ENCODE peak calls at places on chromosomes 1 and 21, in six cellular contexts. C, B, R, X, O and V are unnamed samples.

GRCh38 chr1:118949317-118949716 is 38.8 kb downstream of the TBX15 start:
- DNase-seq in C (no peak), B (no peak), R (no peak), X (no peak), O (no peak), V (no peak)

GRCh38 chr1:53615101-53615500 is 123.9 kb downstream of the GLIS1 start:
- DNase-seq in C (no peak), B (peak; percentile 15), R (no peak), X (no peak), O (no peak), V (no peak)

GRCh38 chr1:175317795-175318194 is 125.2 kb upstream of the KIAA0040 start:
- DNase-seq in C (no peak), B (no peak), R (no peak), X (no peak), O (no peak), V (no peak)

GRCh38 chr1:167472729-167473529 is 45.4 kb downstream of the CD247 start:
- DNase-seq in C (no peak), B (no peak), R (no peak), X (no peak), O (no peak), V (no peak)

GRCh38 chr1:16124377-16125087 is 31.3 kb downstream of the EPHA2 start:
- DNase-seq in C (no peak), B (peak; percentile 21), R (no peak), X (no peak), O (no peak), V (no peak)

GRCh38 chr1:23567996-23568607 is 8.8 kb upstream of the ID3 start:
- DNase-seq in C (no peak), B (peak; percentile 38), R (no peak), X (peak; percentile 68), O (no peak), V (peak; percentile 78)

GRCh38 chr1:170001266-170001665 is 73.2 kb downstream of the KIFAP3 start:
- DNase-seq in C (no peak), B (no peak), R (no peak), X (no peak), O (no peak), V (no peak)

GRCh38 chr1:111990026-111990877 is 784 bp upstream of the KCND3 start:
- DNase-seq in C (no peak), B (peak; percentile 38), R (peak; percentile 10), X (peak; percentile 62), O (no peak), V (peak; percentile 15)

GRCh38 chr1:19392221-19392620 is 80.1 kb downstream of the SLC66A1 start:
- DNase-seq in C (no peak), B (no peak), R (no peak), X (no peak), O (no peak), V (no peak)

GRCh38 chr21:36696640-36697472 is 2.1 kb upstream of the SIM2 start:
- DNase-seq in C (peak; percentile 6), B (peak; percentile 39), R (no peak), X (peak; percentile 56), O (no peak), V (no peak)

GRCh38 chr1:58815680-58816071 is 31.8 kb upstream of the JUN start:
- DNase-seq in C (no peak), B (peak; percentile 47), R (peak; percentile 66), X (no peak), O (peak; percentile 32), V (no peak)

GRCh38 chr1:155989242-155989991 is 11.1 kb upstream of the ARHGEF2 start:
- DNase-seq in C (peak; percentile 61), B (peak; percentile 87), R (peak; percentile 66), X (peak; percentile 91), O (peak; percentile 58), V (no peak)

GRCh38 chr1:4924356-4924755 is 269.9 kb downstream of the AJAP1 start:
- DNase-seq in C (no peak), B (no peak), R (no peak), X (no peak), O (no peak), V (no peak)

GRCh38 chr1:108527135-108527534 is 32.8 kb upstream of the EEIG2 start:
- DNase-seq in C (no peak), B (no peak), R (no peak), X (no peak), O (no peak), V (no peak)

GRCh38 chr1:239361403-239361802 is 25.0 kb upstream of the CHRM3 start:
- DNase-seq in C (peak; percentile 1), B (no peak), R (no peak), X (no peak), O (no peak), V (no peak)

GRCh38 chr1:232579958-232580705 is 49.8 kb downstream of the SIPA1L2 start:
- DNase-seq in C (peak; percentile 37), B (no peak), R (no peak), X (no peak), O (no peak), V (no peak)

GRCh38 chr1:41390573-41390972 is 29.3 kb downstream of the FOXO6 start:
- DNase-seq in C (no peak), B (no peak), R (no peak), X (no peak), O (no peak), V (no peak)

GRCh38 chr1:168348146-168348709 is 67.6 kb downstream of the TBX19 start:
- DNase-seq in C (no peak), B (no peak), R (peak; percentile 25), X (no peak), O (no peak), V (no peak)

GRCh38 chr1:11550664-11551283 is 71.8 kb downstream of the DISP3 start:
- DNase-seq in C (peak; percentile 72), B (peak; percentile 86), R (peak; percentile 68), X (peak; percentile 89), O (peak; percentile 60), V (peak; percentile 95)

GRCh38 chr1:11961230-11961629 is 19.0 kb upstream of the MFN2 start:
- DNase-seq in C (no peak), B (no peak), R (peak; percentile 58), X (no peak), O (no peak), V (no peak)

GRCh38 chr1:25550683-25551310 is 7.4 kb downstream of the LDLRAP1 start:
- DNase-seq in C (peak; percentile 22), B (no peak), R (no peak), X (no peak), O (no peak), V (no peak)

GRCh38 chr1:5681654-5682053 is 310.6 kb downstream of the NPHP4 start:
- DNase-seq in C (no peak), B (no peak), R (no peak), X (no peak), O (no peak), V (no peak)

GRCh38 chr1:99504287-99504686 is 141.6 kb upstream of the PALMD start:
- DNase-seq in C (no peak), B (no peak), R (no peak), X (no peak), O (no peak), V (no peak)

GRCh38 chr1:162549001-162549400 is 12.5 kb upstream of the UAP1 start:
- DNase-seq in C (no peak), B (no peak), R (no peak), X (no peak), O (no peak), V (no peak)

GRCh38 chr1:234647245-234647644 is 37.3 kb upstream of the IRF2BP2 start:
- DNase-seq in C (no peak), B (no peak), R (no peak), X (no peak), O (no peak), V (no peak)

GRCh38 chr1:21933397-21934248 is 3.5 kb downstream of the HSPG2 start:
- DNase-seq in C (no peak), B (peak; percentile 82), R (no peak), X (no peak), O (no peak), V (no peak)
- H2AK5ac ChIP-seq in C (peak overlapping the region; percentile 71), B (no peak overlapping the region), R (peak overlapping the region; percentile 95), X (peak overlapping the region; percentile 30), O (peak overlapping the region; percentile 64), V (peak overlapping the region; percentile 0)

GRCh38 chr1:172144445-172145060 is 275.9 kb upstream of the C1orf105 start:
- DNase-seq in C (peak; percentile 98), B (no peak), R (peak; percentile 99), X (no peak), O (no peak), V (no peak)
- H2AFZ ChIP-seq in C (peak overlapping the region; percentile 79), B (no peak overlapping the region), R (no peak overlapping the region), X (no peak overlapping the region), O (no peak overlapping the region), V (peak overlapping the region; percentile 83)

DNA sequence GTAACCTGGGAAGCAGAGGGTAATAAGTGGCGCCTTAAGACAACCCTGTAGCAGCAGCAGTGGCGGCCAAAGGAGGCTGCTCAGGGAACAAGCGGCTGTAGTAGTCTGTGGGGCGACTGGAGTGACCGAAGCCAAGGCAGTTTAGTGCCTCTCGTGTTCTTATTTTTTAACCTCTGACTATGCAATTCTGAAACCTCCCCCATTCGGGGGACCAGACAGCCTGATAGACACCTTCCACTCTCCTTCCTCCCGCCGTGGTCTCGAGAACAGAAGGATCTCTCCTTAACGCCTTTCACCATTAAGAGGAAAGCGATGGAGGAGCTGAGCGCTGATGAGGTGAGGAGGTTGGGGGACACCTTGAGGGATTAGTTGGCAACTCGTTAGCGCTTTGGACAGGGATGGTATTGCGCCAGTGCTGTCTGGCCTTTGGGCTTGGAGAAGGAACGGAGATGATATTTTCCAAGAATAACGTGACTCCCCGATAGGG is 644 bp downstream of the UBE4B start:
- DNase-seq in C (peak; percentile 25), B (peak; percentile 33), R (peak; percentile 70), X (no peak), O (peak; percentile 21), V (no peak)
- H3K4ac ChIP-seq in C (peak overlapping the region; percentile 74), B (no peak overlapping the region), R (peak overlapping the region; percentile 5), X (no peak overlapping the region), O (peak overlapping the region; percentile 66), V (no peak overlapping the region)

GRCh38 chr1:159936284-159936904 is 9.0 kb downstream of the IGSF9 start:
- DNase-seq in C (no peak), B (peak; percentile 84), R (peak; percentile 45), X (peak; percentile 100), O (peak; percentile 64), V (peak; percentile 72)
- H2AK5ac ChIP-seq in C (no peak overlapping the region), B (no peak overlapping the region), R (no peak overlapping the region), X (no peak overlapping the region), O (no peak overlapping the region), V (peak overlapping the region; percentile 94)